ENCODE peak calls at places on chromosomes 4 and X, in seven cellular contexts. A, Q, I, Y, E, O and V are unnamed samples.

GRCh38 chr4:69858683-69859082 is 1.3 kb downstream of the SULT1E1 start:
- DNase-seq in I (no peak), O (no peak), Q (no peak), E (no peak), Y (peak), A (no peak), V (no peak)

GRCh38 chrX:51395807-51396728 is 63.4 kb downstream of the NUDT10 start:
- DNase-seq in A (no peak), Y (no peak), Q (no peak), O (no peak), I (no peak), E (peak), V (peak)

GRCh38 chrX:85084770-85085393 is 81.2 kb downstream of the APOOL start:
- DNase-seq in Y (peak), Q (no peak), O (no peak), A (no peak), I (peak), E (no peak), V (no peak)

GRCh38 chrX:38678217-38678616 is 116.9 kb downstream of the TSPAN7 start:
- DNase-seq in Y (no peak), I (no peak), E (no peak), O (no peak), A (no peak), Q (no peak), V (no peak)

GRCh38 chr4:150256841-150257273 is 178.6 kb downstream of the DCLK2 start:
- DNase-seq in Y (no peak), Q (no peak), E (no peak), O (no peak), I (no peak), A (no peak), V (no peak)

GRCh38 chr4:121156822-121157769 is 7.0 kb downstream of the TNIP3 start:
- DNase-seq in A (peak), O (no peak), Q (peak), E (peak), I (no peak), Y (peak), V (peak)

GRCh38 chr4:23775694-23776093 is 114.2 kb downstream of the PPARGC1A start:
- DNase-seq in Y (no peak), Q (no peak), E (no peak), O (peak), I (no peak), A (no peak), V (no peak)

GRCh38 chrX:65601126-65601525 is 66.3 kb upstream of the MSN start:
- DNase-seq in I (no peak), A (no peak), O (no peak), Q (no peak), Y (no peak), E (no peak), V (no peak)

GRCh38 chr4:175584172-175584571 is 227.9 kb downstream of the GPM6A start:
- DNase-seq in E (no peak), A (no peak), Y (no peak), I (no peak), O (no peak), Q (no peak), V (no peak)

GRCh38 chr4:84482564-84483563 is 16.2 kb downstream of the NKX6-1 start:
- DNase-seq in Y (peak), Q (no peak), E (no peak), A (no peak), I (no peak), O (no peak), V (no peak)

GRCh38 chr4:74426101-74426500 is 18.8 kb upstream of the AREG start:
- DNase-seq in Y (peak), E (no peak), A (no peak), I (no peak), Q (no peak), O (no peak), V (no peak)

GRCh38 chrX:53018627-53019026 is 30.0 kb upstream of the GPR173 start:
- DNase-seq in O (no peak), I (no peak), Y (peak), Q (no peak), A (no peak), E (no peak), V (no peak)

GRCh38 chr4:182454440-182455013 is 211.3 kb downstream of the TENM3 start:
- DNase-seq in A (no peak), I (no peak), O (no peak), E (no peak), Q (no peak), Y (peak), V (no peak)

GRCh38 chr4:8316251-8316771 is 46.8 kb downstream of the HTRA3 start:
- DNase-seq in Q (no peak), I (no peak), O (no peak), A (peak), Y (no peak), E (no peak), V (no peak)

GRCh38 chr4:117064297-117064696 is 21.1 kb downstream of the TRAM1L1 start:
- DNase-seq in E (no peak), I (no peak), O (no peak), A (no peak), Y (no peak), Q (no peak), V (no peak)

GRCh38 chrX:15973299-15973698 is 118.7 kb upstream of the AP1S2 start:
- DNase-seq in A (no peak), Y (peak), O (no peak), Q (peak), I (peak), E (no peak), V (no peak)

GRCh38 chrX:13077168-13077567 is 32.7 kb upstream of the FAM9C start:
- DNase-seq in O (no peak), Y (peak), E (peak), Q (peak), A (no peak), I (no peak), V (no peak)

GRCh38 chr4:5142726-5143125 is 91.4 kb downstream of the STK32B start:
- DNase-seq in A (no peak), E (no peak), I (peak), O (peak), Y (peak), Q (no peak), V (no peak)
- TF ChIP-seq CTCF in A (peak), E (peak), I (peak), O (peak), Y (peak), Q (no peak), V (peak)

DNA sequence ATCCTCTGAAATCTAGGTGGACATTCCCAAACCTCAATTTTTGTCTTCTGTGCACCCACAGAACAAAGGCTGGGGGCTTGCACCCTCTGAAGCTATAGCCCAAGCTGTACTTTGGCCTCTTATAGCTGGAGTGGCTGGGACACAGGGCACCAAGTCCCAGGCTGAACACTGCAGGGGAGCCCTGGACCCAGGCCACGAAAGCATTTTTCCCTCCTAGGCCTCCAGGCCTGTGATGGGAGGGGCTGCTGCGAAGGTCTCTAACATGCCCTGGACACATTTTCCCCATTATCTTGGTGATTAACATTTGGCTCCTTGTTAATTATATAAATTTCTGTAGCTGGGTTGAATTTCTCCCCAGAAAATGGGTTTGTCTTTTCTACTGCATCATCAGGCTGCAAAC is 27.9 kb downstream of the F8A1 start:
- DNase-seq in A (no peak), I (no peak), Y (no peak), O (no peak), Q (no peak), E (no peak), V (no peak)
- H3K4me3 ChIP-seq in A (no peak), I (no peak), Y (no peak), O (no peak), Q (no peak), E (no peak), V (no peak)

GRCh38 chr4:138522366-138522765 is 280.2 kb upstream of the SLC7A11 start:
- DNase-seq in Y (peak), A (no peak), Q (no peak), I (peak), O (no peak), E (no peak), V (no peak)
- TF ChIP-seq CTCF in Y (peak), A (peak), Q (no peak), I (peak), O (no peak), E (no peak), V (peak)

GRCh38 chr4:124710911-124711310 is 1.6 kb downstream of the ANKRD50 start:
- DNase-seq in O (peak), Q (no peak), Y (no peak), A (no peak), I (no peak), E (no peak), V (no peak)

GRCh38 chr4:124712417-124713212 is at the start of gene ANKRD50:
- DNase-seq in I (peak), E (peak), Q (no peak), Y (peak), A (peak), O (peak), V (peak)

GRCh38 chr4:124708517-124709300 is 3.8 kb downstream of the ANKRD50 start:
- DNase-seq in O (no peak), E (no peak), A (no peak), Y (peak), I (no peak), Q (no peak), V (no peak)

GRCh38 chr4:124711469-124712416 is 789 bp downstream of the ANKRD50 start:
- DNase-seq in I (peak), O (peak), Q (peak), A (no peak), Y (peak), E (peak), V (no peak)

DNA sequence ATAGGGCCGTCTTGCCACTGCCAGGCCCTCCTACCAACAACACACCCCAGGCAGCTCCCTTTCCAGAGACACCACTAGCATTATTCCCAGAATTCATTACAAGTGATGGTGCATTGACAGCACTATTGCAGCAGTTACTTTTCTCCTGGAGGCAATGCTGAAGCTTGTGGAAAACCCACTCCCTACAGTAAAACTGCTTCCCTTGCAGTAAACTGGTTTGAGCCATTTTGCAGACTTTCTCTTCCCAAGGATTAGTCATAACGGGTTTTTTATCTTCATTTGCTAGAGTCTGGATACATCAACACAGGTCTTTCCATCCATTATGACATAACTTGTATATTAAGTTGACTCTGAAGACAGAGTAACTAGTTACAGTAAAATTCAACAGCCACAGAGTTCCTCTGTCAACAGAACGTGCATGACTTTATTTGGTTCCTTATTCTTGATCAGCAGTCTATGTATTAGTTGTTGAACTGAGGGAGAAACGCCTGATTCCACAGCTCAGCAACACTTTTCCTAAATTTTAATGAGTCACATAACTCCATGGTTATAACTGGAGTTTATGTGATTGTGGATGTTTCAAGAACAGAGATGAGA is 2.2 kb downstream of the ANKRD50 start:
- DNase-seq in O (no peak), A (no peak), Y (no peak), E (no peak), Q (no peak), I (no peak), V (no peak)
- H3K4me3 ChIP-seq in O (peak), A (peak), Y (peak), E (peak), Q (no peak), I (no peak), V (no peak)